ENCODE peak calls at places on chromosomes 1 and 21, in ten cellular contexts. A, B, F, U, M, G, O, K, P and Q are unnamed samples.

GRCh38 chr1:109188776-109189175 is 24.9 kb upstream of the SARS1 start:
- DNase-seq in A (no peak), B (no peak), F (no peak), U (no peak), M (no peak), G (no peak), O (no peak), K (no peak), P (no peak), Q (no peak)

GRCh38 chr1:108665047-108665446 is 4.2 kb upstream of the HENMT1 start:
- DNase-seq in A (no peak), B (no peak), F (no peak), U (no peak), M (no peak), G (no peak), O (no peak), K (no peak), P (no peak), Q (no peak)

GRCh38 chr1:236686815-236687160 is 489 bp downstream of the ACTN2 start:
- DNase-seq in A (no peak), B (peak), F (no peak), U (no peak), M (no peak), G (no peak), O (no peak), K (no peak), P (no peak), Q (no peak)

GRCh38 chr21:45074818-45075605 is 632 bp downstream of the ADARB1 start:
- DNase-seq in A (peak), B (peak), F (no peak), U (no peak), M (no peak), G (no peak), O (no peak), K (peak), P (no peak), Q (no peak)

GRCh38 chr1:55212349-55213028 is 2.7 kb downstream of the USP24 start:
- DNase-seq in A (no peak), B (no peak), F (no peak), U (no peak), M (no peak), G (no peak), O (no peak), K (no peak), P (no peak), Q (no peak)

GRCh38 chr1:227870375-227870774 is 54.9 kb downstream of the PRSS38 start:
- DNase-seq in A (no peak), B (no peak), F (no peak), U (no peak), M (no peak), G (no peak), O (no peak), K (no peak), P (no peak), Q (no peak)

GRCh38 chr1:150807674-150808073 is 386 bp downstream of the CTSK start:
- DNase-seq in A (no peak), B (no peak), F (no peak), U (no peak), M (no peak), G (no peak), O (no peak), K (no peak), P (no peak), Q (no peak)

GRCh38 chr1:94920061-94920460 is 6.8 kb downstream of the CNN3 start:
- DNase-seq in A (no peak), B (no peak), F (no peak), U (no peak), M (no peak), G (no peak), O (no peak), K (no peak), P (no peak), Q (no peak)

GRCh38 chr1:199020046-199020445 is 381.2 kb downstream of the PTPRC start:
- DNase-seq in A (no peak), B (no peak), F (no peak), U (no peak), M (no peak), G (no peak), O (no peak), K (no peak), P (no peak), Q (no peak)

GRCh38 chr1:54564312-54565112 is 16.5 kb downstream of the ACOT11 start:
- DNase-seq in A (peak), B (no peak), F (no peak), U (no peak), M (peak), G (no peak), O (no peak), K (no peak), P (no peak), Q (peak)

GRCh38 chr1:154316704-154317103 is 4.2 kb upstream of the AQP10 start:
- DNase-seq in A (no peak), B (no peak), F (no peak), U (no peak), M (no peak), G (no peak), O (no peak), K (no peak), P (no peak), Q (no peak)

GRCh38 chr1:6686294-6686693 is 15.3 kb downstream of the DNAJC11 start:
- DNase-seq in A (no peak), B (peak), F (no peak), U (no peak), M (no peak), G (no peak), O (no peak), K (no peak), P (no peak), Q (no peak)

GRCh38 chr1:102498929-102499328 is 502.2 kb upstream of the OLFM3 start:
- DNase-seq in A (no peak), B (no peak), F (no peak), U (no peak), M (no peak), G (no peak), O (no peak), K (no peak), P (no peak), Q (no peak)

GRCh38 chr1:84668185-84668584 is 22.1 kb downstream of the SSX2IP start:
- DNase-seq in A (no peak), B (no peak), F (no peak), U (no peak), M (no peak), G (no peak), O (no peak), K (peak), P (no peak), Q (no peak)

GRCh38 chr1:89363196-89363595 is 663 bp upstream of the GBP6 start:
- DNase-seq in A (no peak), B (no peak), F (no peak), U (no peak), M (no peak), G (no peak), O (no peak), K (no peak), P (no peak), Q (no peak)

GRCh38 chr1:43822040-43822439 is 111.6 kb upstream of the ARTN start:
- DNase-seq in A (no peak), B (peak), F (no peak), U (no peak), M (no peak), G (no peak), O (no peak), K (peak), P (no peak), Q (no peak)

GRCh38 chr1:204077979-204078696 is 5.2 kb downstream of the SOX13 start:
- DNase-seq in A (peak), B (no peak), F (no peak), U (no peak), M (no peak), G (no peak), O (peak), K (no peak), P (peak), Q (no peak)